ENCODE peak calls at places on chromosomes 13 and 19, in six cellular contexts. One of them, this sample, is unnamed.

GRCh38 chr13:32501058-32501457 is 37.5 kb downstream of the N4BP2L2 start:
- DNase-seq in effector memory CD4-positive, alpha-beta T cell: no peak
- DNase-seq in ascending aorta: no peak
- DNase-seq in tibial artery: no peak
- DNase-seq in SJCRH30: no peak
- DNase-seq in endodermal cell: no peak
- DNase-seq in this sample: no peak

GRCh38 chr19:40216013-40216776 is 2.0 kb downstream of the TTC9B start:
- DNase-seq in effector memory CD4-positive, alpha-beta T cell: no peak
- DNase-seq in ascending aorta: no peak
- DNase-seq in tibial artery: no peak
- DNase-seq in SJCRH30: peak; percentile 87
- DNase-seq in endodermal cell: no peak
- DNase-seq in this sample: no peak

GRCh38 chr13:44402902-44403719 is 29.5 kb downstream of the SERP2 start:
- DNase-seq in effector memory CD4-positive, alpha-beta T cell: no peak
- DNase-seq in ascending aorta: peak; percentile 52
- DNase-seq in tibial artery: no peak
- DNase-seq in SJCRH30: no peak
- DNase-seq in endodermal cell: peak; percentile 69
- DNase-seq in this sample: no peak

GRCh38 chr19:3977242-3978143 is 6.6 kb upstream of the DAPK3 start:
- DNase-seq in effector memory CD4-positive, alpha-beta T cell: no peak
- DNase-seq in ascending aorta: no peak
- DNase-seq in tibial artery: no peak
- DNase-seq in SJCRH30: no peak
- DNase-seq in endodermal cell: peak; percentile 78
- DNase-seq in this sample: no peak

GRCh38 chr13:30718661-30719520 is 16.5 kb upstream of the ALOX5AP start:
- DNase-seq in effector memory CD4-positive, alpha-beta T cell: no peak
- DNase-seq in ascending aorta: no peak
- DNase-seq in tibial artery: no peak
- DNase-seq in SJCRH30: no peak
- DNase-seq in endodermal cell: no peak
- DNase-seq in this sample: no peak

GRCh38 chr13:62626771-62627170 is 1211.1 kb upstream of the PCDH20 start:
- DNase-seq in effector memory CD4-positive, alpha-beta T cell: no peak
- DNase-seq in ascending aorta: no peak
- DNase-seq in tibial artery: no peak
- DNase-seq in SJCRH30: no peak
- DNase-seq in endodermal cell: peak; percentile 87
- DNase-seq in this sample: no peak

GRCh38 chr19:5925830-5926459 is 11.9 kb downstream of the CAPS start:
- DNase-seq in effector memory CD4-positive, alpha-beta T cell: no peak
- DNase-seq in ascending aorta: no peak
- DNase-seq in tibial artery: no peak
- DNase-seq in SJCRH30: no peak
- DNase-seq in endodermal cell: no peak
- DNase-seq in this sample: no peak

GRCh38 chr13:85864963-85865530 is 65.8 kb upstream of the SLITRK6 start:
- DNase-seq in effector memory CD4-positive, alpha-beta T cell: no peak
- DNase-seq in ascending aorta: no peak
- DNase-seq in tibial artery: no peak
- DNase-seq in SJCRH30: peak; percentile 46
- DNase-seq in endodermal cell: peak; percentile 67
- DNase-seq in this sample: no peak

GRCh38 chr13:76822691-76823267 is 63.4 kb downstream of the KCTD12 start:
- DNase-seq in effector memory CD4-positive, alpha-beta T cell: no peak
- DNase-seq in ascending aorta: no peak
- DNase-seq in tibial artery: no peak
- DNase-seq in SJCRH30: no peak
- DNase-seq in endodermal cell: no peak
- DNase-seq in this sample: no peak

GRCh38 chr13:42486711-42487198 is 87.2 kb upstream of the TNFSF11 start:
- DNase-seq in effector memory CD4-positive, alpha-beta T cell: no peak
- DNase-seq in ascending aorta: no peak
- DNase-seq in tibial artery: no peak
- DNase-seq in SJCRH30: no peak
- DNase-seq in endodermal cell: no peak
- DNase-seq in this sample: no peak

GRCh38 chr13:64917566-64917965 is 2312.6 kb downstream of the PCDH9 start:
- DNase-seq in effector memory CD4-positive, alpha-beta T cell: no peak
- DNase-seq in ascending aorta: no peak
- DNase-seq in tibial artery: no peak
- DNase-seq in SJCRH30: no peak
- DNase-seq in endodermal cell: no peak
- DNase-seq in this sample: no peak

GRCh38 chr19:49896863-49897621 is at the start of gene IL4I1:
- DNase-seq in effector memory CD4-positive, alpha-beta T cell: peak; percentile 75
- DNase-seq in ascending aorta: no peak
- DNase-seq in tibial artery: no peak
- DNase-seq in SJCRH30: peak; percentile 54
- DNase-seq in endodermal cell: no peak
- DNase-seq in this sample: no peak

GRCh38 chr13:44407379-44407778 is 33.8 kb downstream of the SERP2 start:
- DNase-seq in effector memory CD4-positive, alpha-beta T cell: no peak
- DNase-seq in ascending aorta: peak; percentile 13
- DNase-seq in tibial artery: no peak
- DNase-seq in SJCRH30: no peak
- DNase-seq in endodermal cell: no peak
- DNase-seq in this sample: no peak

GRCh38 chr13:104937881-104938280 is 1597.6 kb downstream of the EFNB2 start:
- DNase-seq in effector memory CD4-positive, alpha-beta T cell: no peak
- DNase-seq in ascending aorta: no peak
- DNase-seq in tibial artery: no peak
- DNase-seq in SJCRH30: peak; percentile 79
- DNase-seq in endodermal cell: no peak
- DNase-seq in this sample: no peak

GRCh38 chr19:37691881-37692504 is 27.6 kb downstream of the ZNF607 start:
- DNase-seq in effector memory CD4-positive, alpha-beta T cell: peak; percentile 23
- DNase-seq in ascending aorta: peak; percentile 88
- DNase-seq in tibial artery: peak; percentile 86
- DNase-seq in SJCRH30: peak; percentile 94
- DNase-seq in endodermal cell: peak; percentile 91
- DNase-seq in this sample: peak; percentile 69

GRCh38 chr13:31105856-31106255 is 55.8 kb downstream of the HSPH1 start:
- DNase-seq in effector memory CD4-positive, alpha-beta T cell: no peak
- DNase-seq in ascending aorta: peak; percentile 41
- DNase-seq in tibial artery: no peak
- DNase-seq in SJCRH30: no peak
- DNase-seq in endodermal cell: peak; percentile 13
- DNase-seq in this sample: no peak

GRCh38 chr19:18364826-18365528 is 21.0 kb upstream of the GDF15 start:
- DNase-seq in effector memory CD4-positive, alpha-beta T cell: no peak
- DNase-seq in ascending aorta: peak; percentile 90
- DNase-seq in tibial artery: peak; percentile 84
- DNase-seq in SJCRH30: peak; percentile 98
- DNase-seq in endodermal cell: no peak
- DNase-seq in this sample: peak; percentile 90

GRCh38 chr13:103188688-103189326 is 122.6 kb upstream of the SLC10A2 start:
- DNase-seq in effector memory CD4-positive, alpha-beta T cell: no peak
- DNase-seq in ascending aorta: no peak
- DNase-seq in tibial artery: no peak
- DNase-seq in SJCRH30: peak; percentile 27
- DNase-seq in endodermal cell: no peak
- DNase-seq in this sample: no peak

GRCh38 chr13:43835701-43836100 is 43.8 kb downstream of the CCDC122 start:
- DNase-seq in effector memory CD4-positive, alpha-beta T cell: no peak
- DNase-seq in ascending aorta: no peak
- DNase-seq in tibial artery: no peak
- DNase-seq in SJCRH30: peak; percentile 3
- DNase-seq in endodermal cell: no peak
- DNase-seq in this sample: no peak

GRCh38 chr13:33910267-33910666 is 92.3 kb downstream of the RFC3 start:
- DNase-seq in effector memory CD4-positive, alpha-beta T cell: no peak
- DNase-seq in ascending aorta: no peak
- DNase-seq in tibial artery: no peak
- DNase-seq in SJCRH30: no peak
- DNase-seq in endodermal cell: no peak
- DNase-seq in this sample: no peak

GRCh38 chr13:75635621-75636338 is at the start of gene LMO7:
- DNase-seq in effector memory CD4-positive, alpha-beta T cell: peak; percentile 55
- DNase-seq in ascending aorta: peak; percentile 81
- DNase-seq in tibial artery: peak; percentile 80
- DNase-seq in SJCRH30: no peak
- DNase-seq in endodermal cell: peak; percentile 91
- DNase-seq in this sample: peak; percentile 53

GRCh38 chr13:110590577-110590976 is 24.8 kb upstream of the NAXD start:
- DNase-seq in effector memory CD4-positive, alpha-beta T cell: no peak
- DNase-seq in ascending aorta: no peak
- DNase-seq in tibial artery: no peak
- DNase-seq in SJCRH30: no peak
- DNase-seq in endodermal cell: peak; percentile 63
- DNase-seq in this sample: peak; percentile 46

GRCh38 chr19:33186835-33187540 is 7.1 kb upstream of the LRP3 start:
- DNase-seq in effector memory CD4-positive, alpha-beta T cell: no peak
- DNase-seq in ascending aorta: no peak
- DNase-seq in tibial artery: peak; percentile 64
- DNase-seq in SJCRH30: no peak
- DNase-seq in endodermal cell: peak; percentile 38
- DNase-seq in this sample: no peak

GRCh38 chr19:35306473-35307246 is 14.7 kb downstream of the MAG start:
- DNase-seq in effector memory CD4-positive, alpha-beta T cell: no peak
- DNase-seq in ascending aorta: no peak
- DNase-seq in tibial artery: no peak
- DNase-seq in SJCRH30: no peak
- DNase-seq in endodermal cell: peak; percentile 83
- DNase-seq in this sample: no peak

GRCh38 chr19:45485301-45486077 is 11.4 kb downstream of the RTN2 start:
- DNase-seq in effector memory CD4-positive, alpha-beta T cell: peak; percentile 90
- DNase-seq in ascending aorta: peak; percentile 99
- DNase-seq in tibial artery: peak; percentile 98
- DNase-seq in SJCRH30: peak; percentile 98
- DNase-seq in endodermal cell: peak; percentile 99
- DNase-seq in this sample: peak; percentile 98

GRCh38 chr19:36006955-36007354 is 1.7 kb downstream of the SYNE4 start:
- DNase-seq in effector memory CD4-positive, alpha-beta T cell: no peak
- DNase-seq in ascending aorta: no peak
- DNase-seq in tibial artery: no peak
- DNase-seq in SJCRH30: no peak
- DNase-seq in endodermal cell: no peak
- DNase-seq in this sample: no peak

GRCh38 chr19:48321372-48321621 is 4.1 kb upstream of the EMP3 start:
- DNase-seq in effector memory CD4-positive, alpha-beta T cell: peak; percentile 97
- DNase-seq in ascending aorta: peak; percentile 98
- DNase-seq in tibial artery: peak; percentile 98
- DNase-seq in SJCRH30: peak; percentile 87
- DNase-seq in endodermal cell: peak; percentile 100
- DNase-seq in this sample: peak; percentile 98

GRCh38 chr19:58578430-58578925 is 5.3 kb upstream of the MZF1 start:
- DNase-seq in effector memory CD4-positive, alpha-beta T cell: no peak
- DNase-seq in ascending aorta: peak; percentile 34
- DNase-seq in tibial artery: peak; percentile 28
- DNase-seq in SJCRH30: no peak
- DNase-seq in endodermal cell: peak; percentile 20
- DNase-seq in this sample: no peak

GRCh38 chr19:53057904-53058579 is 13.5 kb downstream of the ERVV-2 start:
- DNase-seq in effector memory CD4-positive, alpha-beta T cell: no peak
- DNase-seq in ascending aorta: no peak
- DNase-seq in tibial artery: no peak
- DNase-seq in SJCRH30: no peak
- DNase-seq in endodermal cell: peak; percentile 88
- DNase-seq in this sample: no peak

GRCh38 chr13:24147570-24147963 is 13.0 kb upstream of the SPATA13 start:
- DNase-seq in effector memory CD4-positive, alpha-beta T cell: no peak
- DNase-seq in ascending aorta: no peak
- DNase-seq in tibial artery: no peak
- DNase-seq in SJCRH30: no peak
- DNase-seq in endodermal cell: no peak
- DNase-seq in this sample: no peak
- H3K4me3 ChIP-seq in effector memory CD4-positive, alpha-beta T cell: no peak overlapping the region
- H3K4me3 ChIP-seq in ascending aorta: no peak overlapping the region
- H3K4me3 ChIP-seq in tibial artery: no peak overlapping the region
- H3K4me3 ChIP-seq in SJCRH30: no peak overlapping the region
- H3K4me3 ChIP-seq in endodermal cell: no peak overlapping the region
- H3K4me3 ChIP-seq in this sample: no peak overlapping the region

DNA sequence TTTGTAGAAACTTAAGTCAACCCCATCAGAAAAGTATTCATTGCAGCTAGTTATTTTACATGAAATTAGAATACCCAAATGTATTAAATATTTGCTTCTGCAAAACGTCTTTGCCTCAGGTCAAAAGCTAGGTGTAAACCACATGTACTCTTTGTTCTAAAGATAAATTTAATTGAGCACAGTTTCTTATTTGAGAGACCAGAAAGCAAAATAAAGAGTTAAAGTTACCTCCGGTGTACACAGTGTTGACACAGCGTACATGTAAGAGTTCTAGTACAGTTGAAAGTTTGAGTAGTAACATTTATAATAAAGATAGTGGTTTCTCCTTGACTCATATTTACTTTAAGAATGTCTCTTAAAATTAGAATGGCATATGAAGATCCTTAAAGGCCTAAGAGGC is 2.8 kb downstream of the LRCH1 start:
- DNase-seq in effector memory CD4-positive, alpha-beta T cell: no peak
- DNase-seq in ascending aorta: no peak
- DNase-seq in tibial artery: no peak
- DNase-seq in SJCRH30: no peak
- DNase-seq in endodermal cell: no peak
- DNase-seq in this sample: no peak
- H3K27ac ChIP-seq in effector memory CD4-positive, alpha-beta T cell: no peak overlapping the region
- H3K27ac ChIP-seq in ascending aorta: no peak overlapping the region
- H3K27ac ChIP-seq in tibial artery: peak overlapping the region; percentile 98
- H3K27ac ChIP-seq in SJCRH30: no peak overlapping the region
- H3K27ac ChIP-seq in endodermal cell: no peak overlapping the region
- H3K27ac ChIP-seq in this sample: no peak overlapping the region

GRCh38 chr19:8001995-8002849 is 3.2 kb downstream of the ELAVL1 start:
- DNase-seq in effector memory CD4-positive, alpha-beta T cell: peak; percentile 45
- DNase-seq in ascending aorta: peak; percentile 86
- DNase-seq in tibial artery: peak; percentile 82
- DNase-seq in SJCRH30: peak; percentile 80
- DNase-seq in endodermal cell: peak; percentile 99
- DNase-seq in this sample: peak; percentile 83
- H3K4me3 ChIP-seq in effector memory CD4-positive, alpha-beta T cell: peak overlapping the region; percentile 2
- H3K4me3 ChIP-seq in ascending aorta: peak overlapping the region; percentile 40
- H3K4me3 ChIP-seq in tibial artery: peak overlapping the region; percentile 29
- H3K4me3 ChIP-seq in SJCRH30: no peak overlapping the region
- H3K4me3 ChIP-seq in endodermal cell: peak overlapping the region; percentile 72
- H3K4me3 ChIP-seq in this sample: no peak overlapping the region

GRCh38 chr13:46609726-46610125 is 56.8 kb downstream of the LRCH1 start:
- DNase-seq in effector memory CD4-positive, alpha-beta T cell: no peak
- DNase-seq in ascending aorta: no peak
- DNase-seq in tibial artery: no peak
- DNase-seq in SJCRH30: no peak
- DNase-seq in endodermal cell: no peak
- DNase-seq in this sample: no peak

GRCh38 chr13:46605824-46606554 is 53.0 kb downstream of the LRCH1 start:
- DNase-seq in effector memory CD4-positive, alpha-beta T cell: no peak
- DNase-seq in ascending aorta: no peak
- DNase-seq in tibial artery: no peak
- DNase-seq in SJCRH30: no peak
- DNase-seq in endodermal cell: no peak
- DNase-seq in this sample: no peak

GRCh38 chr13:46606915-46607413 is 54.0 kb downstream of the LRCH1 start:
- DNase-seq in effector memory CD4-positive, alpha-beta T cell: no peak
- DNase-seq in ascending aorta: no peak
- DNase-seq in tibial artery: no peak
- DNase-seq in SJCRH30: no peak
- DNase-seq in endodermal cell: no peak
- DNase-seq in this sample: no peak

GRCh38 chr13:46609052-46609451 is 56.1 kb downstream of the LRCH1 start:
- DNase-seq in effector memory CD4-positive, alpha-beta T cell: no peak
- DNase-seq in ascending aorta: no peak
- DNase-seq in tibial artery: no peak
- DNase-seq in SJCRH30: no peak
- DNase-seq in endodermal cell: no peak
- DNase-seq in this sample: no peak

GRCh38 chr13:46607768-46608553 is 55.0 kb downstream of the LRCH1 start:
- DNase-seq in effector memory CD4-positive, alpha-beta T cell: no peak
- DNase-seq in ascending aorta: no peak
- DNase-seq in tibial artery: no peak
- DNase-seq in SJCRH30: no peak
- DNase-seq in endodermal cell: no peak
- DNase-seq in this sample: no peak
- H3K27ac ChIP-seq in effector memory CD4-positive, alpha-beta T cell: no peak overlapping the region
- H3K27ac ChIP-seq in ascending aorta: no peak overlapping the region
- H3K27ac ChIP-seq in tibial artery: no peak overlapping the region
- H3K27ac ChIP-seq in SJCRH30: no peak overlapping the region
- H3K27ac ChIP-seq in endodermal cell: no peak overlapping the region
- H3K27ac ChIP-seq in this sample: no peak overlapping the region

This sample was measured in lung.